ENCODE peak calls at places on chromosomes 3 and 15, in six cellular contexts. C is endodermal cell, W is OCI-LY7, R is psoas muscle, N is vagina, S is A549. K is an unnamed sample.
A peak's percentile ranks its signal among the peaks of the same experiment; 100 is the strongest.

GRCh38 chr3:154904328-154904727 is 175.8 kb upstream of the MME start:
- DNase-seq in N (no peak), C (peak; percentile 48), S (no peak), R (no peak), W (peak; percentile 66), K (peak; percentile 59)

GRCh38 chr3:156259896-156260788 is 139.8 kb downstream of the KCNAB1 start:
- DNase-seq in W (no peak), S (no peak), C (no peak), R (no peak), N (no peak), K (no peak)

GRCh38 chr3:194955979-194956696 is 270.5 kb downstream of the FAM43A start:
- DNase-seq in C (no peak), N (peak; percentile 74), R (no peak), W (no peak), S (no peak), K (no peak)

GRCh38 chr15:64842099-64842940 is 605 bp downstream of the PLEKHO2 start:
- DNase-seq in C (peak; percentile 64), S (peak; percentile 29), R (peak; percentile 65), W (peak; percentile 44), N (no peak), K (peak; percentile 46)

GRCh38 chr15:72197045-72197459 is 535 bp downstream of the GRAMD2A start:
- DNase-seq in C (peak; percentile 76), S (no peak), W (no peak), N (no peak), R (no peak), K (no peak)

GRCh38 chr15:91664224-91664836 is 189.2 kb upstream of the SLCO3A1 start:
- DNase-seq in W (no peak), C (no peak), S (no peak), R (no peak), N (no peak), K (no peak)

GRCh38 chr3:135853981-135854380 is 111.5 kb upstream of the PPP2R3A start:
- DNase-seq in S (no peak), C (no peak), N (no peak), W (no peak), R (no peak), K (no peak)

GRCh38 chr15:78092111-78093041 is at the start of gene SH2D7:
- DNase-seq in R (no peak), S (no peak), N (no peak), C (no peak), W (no peak), K (no peak)

GRCh38 chr3:134334231-134334900 is 39.9 kb downstream of the AMOTL2 start:
- DNase-seq in C (peak; percentile 68), R (no peak), N (no peak), S (no peak), W (no peak), K (no peak)

GRCh38 chr3:36992806-36993325 is at the start of gene EPM2AIP1:
- DNase-seq in C (peak; percentile 100), W (no peak), S (peak; percentile 100), N (peak; percentile 100), R (peak; percentile 98), K (no peak)
- TF ChIP-seq CTCF in C (peak; percentile 55), W (peak; percentile 54), S (no peak), N (no peak), R (peak; percentile 41), K (peak; percentile 4)

DNA sequence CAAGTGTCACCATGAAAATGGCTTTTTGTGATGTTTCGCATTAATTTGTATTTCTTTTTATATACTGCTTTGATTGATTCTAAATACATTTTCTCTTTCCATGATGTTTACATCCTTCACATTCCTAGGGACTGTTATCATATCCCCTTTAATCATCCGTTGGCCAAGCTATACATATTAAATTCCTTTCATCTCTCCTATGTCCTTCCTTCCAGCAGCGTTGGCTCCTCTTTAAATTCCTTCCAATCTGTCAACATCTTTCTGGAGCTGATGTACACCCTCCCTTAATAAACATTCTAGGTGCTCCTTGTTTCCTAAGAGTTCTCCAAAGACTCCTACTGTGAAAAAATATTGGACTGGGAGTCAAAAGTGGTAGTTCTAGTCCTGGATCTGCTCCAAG is 87.8 kb downstream of the IGF2BP2 start:
- DNase-seq in S (no peak), C (no peak), N (no peak), W (no peak), R (no peak), K (peak; percentile 60)
- H3K4me3 ChIP-seq in S (no peak overlapping the region), C (no peak overlapping the region), N (no peak overlapping the region), W (no peak overlapping the region), R (no peak overlapping the region), K (no peak overlapping the region)

DNA sequence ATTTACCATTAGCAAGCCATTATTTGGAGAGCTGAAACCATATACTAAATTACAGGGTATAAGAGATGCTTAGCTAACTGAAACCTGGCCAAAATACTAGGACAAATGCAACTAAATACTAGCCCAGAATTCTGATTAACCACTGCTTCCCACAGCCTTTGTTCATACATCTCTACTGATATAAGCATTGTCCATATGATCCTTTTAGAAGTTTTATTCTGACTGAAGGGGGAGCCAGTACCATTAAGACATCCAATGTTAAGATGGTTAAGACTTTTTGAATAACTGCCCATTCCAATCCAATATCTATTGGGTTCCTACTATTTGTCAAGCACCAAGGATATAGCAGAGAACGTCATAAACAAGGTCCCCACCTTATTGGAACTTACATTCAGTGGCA is 421.3 kb downstream of the FOXP1 start:
- DNase-seq in W (no peak), N (no peak), S (no peak), C (no peak), R (no peak), K (no peak)
- TF ChIP-seq CTCF in W (peak; percentile 50), N (no peak), S (no peak), C (no peak), R (no peak), K (no peak)

DNA sequence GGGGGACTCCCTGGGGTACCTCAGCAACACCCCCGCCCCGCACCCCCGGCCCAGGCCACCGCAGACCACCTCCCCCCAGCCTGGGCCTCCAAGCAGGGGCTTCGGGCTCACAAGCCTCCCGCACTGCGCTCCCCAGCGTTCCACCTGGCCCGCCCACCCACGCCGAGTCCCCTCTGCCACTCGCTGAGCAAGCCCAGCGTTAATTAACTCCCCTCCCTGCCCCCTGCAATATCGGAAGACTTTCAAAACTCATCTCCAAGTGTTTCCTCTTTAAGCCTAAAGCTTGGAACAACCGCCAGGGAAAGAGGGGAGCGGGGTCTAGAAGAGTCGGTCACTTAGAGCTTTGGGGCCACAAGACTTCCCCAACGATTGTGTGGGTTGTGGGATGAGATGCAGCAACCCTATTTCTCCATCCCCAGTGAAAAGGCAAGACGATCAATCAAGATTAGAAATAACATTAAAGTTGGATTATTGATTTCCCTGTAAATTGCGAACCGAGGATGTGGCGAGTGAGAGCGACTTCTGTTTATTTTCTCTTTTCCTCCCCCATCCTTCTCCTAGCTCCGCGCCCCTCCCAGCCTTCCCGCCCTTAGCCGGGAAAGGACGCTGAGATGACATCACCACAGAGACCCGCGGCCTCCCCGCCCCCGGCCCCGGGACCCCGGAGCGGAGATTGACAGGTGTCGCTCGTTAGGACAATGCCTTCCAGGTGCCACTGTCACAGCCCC is 30.2 kb downstream of the NR2F2 start:
- DNase-seq in N (no peak), C (peak; percentile 90), W (no peak), S (no peak), R (no peak), K (no peak)
- H3K4me3 ChIP-seq in N (peak overlapping the region; percentile 49), C (peak overlapping the region; percentile 75), W (no peak overlapping the region), S (no peak overlapping the region), R (peak overlapping the region; percentile 56), K (peak overlapping the region; percentile 53)

DNA sequence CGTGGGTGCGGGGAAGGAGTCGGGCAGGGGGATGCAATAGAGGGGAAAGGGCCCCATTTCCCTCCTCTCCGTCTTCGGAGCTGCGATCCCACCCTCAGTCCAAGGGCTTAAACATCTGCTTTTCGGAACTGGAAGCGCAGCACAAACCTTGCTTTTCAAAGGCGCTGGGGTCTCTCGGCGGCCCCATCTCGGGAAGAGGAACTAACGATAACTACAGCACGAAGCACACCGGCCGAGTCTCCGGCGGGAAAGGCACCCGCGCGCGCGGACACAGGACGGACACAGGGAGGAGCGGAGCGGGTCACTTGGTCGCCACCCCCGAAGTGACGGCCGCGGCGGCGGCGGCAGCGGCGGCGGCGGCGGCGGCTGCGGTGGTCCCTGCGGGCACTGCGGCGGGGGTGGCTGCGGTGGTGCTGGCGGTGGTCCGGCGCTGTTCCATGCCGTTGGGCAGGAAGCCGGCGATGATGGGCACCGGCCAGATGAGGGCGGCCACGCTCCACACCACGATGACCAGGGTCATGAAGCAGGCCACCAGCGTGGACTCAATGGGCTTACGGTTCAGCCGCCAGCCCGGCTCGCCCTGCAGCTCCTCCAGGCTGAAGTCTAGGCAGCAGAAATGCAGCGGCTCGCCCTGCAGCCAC is 1.1 kb downstream of the TMEM158 start:
- DNase-seq in R (peak; percentile 90), S (peak; percentile 50), N (no peak), W (no peak), C (peak; percentile 95), K (peak; percentile 71)
- TF ChIP-seq CTCF in R (peak; percentile 56), S (peak; percentile 61), N (peak; percentile 28), W (no peak), C (peak; percentile 84), K (peak; percentile 38)

GRCh38 chr3:51397389-51397788 is 6.3 kb downstream of the RBM15B start:
- DNase-seq in W (no peak), S (no peak), N (peak; percentile 43), R (no peak), C (no peak), K (no peak)

GRCh38 chr3:51401639-51402166 is 10.6 kb downstream of the RBM15B start:
- DNase-seq in N (no peak), R (no peak), W (no peak), C (no peak), S (no peak), K (no peak)

GRCh38 chr3:51398595-51399310 is 7.7 kb downstream of the RBM15B start:
- DNase-seq in W (no peak), C (no peak), N (peak; percentile 31), R (no peak), S (no peak), K (no peak)

GRCh38 chr3:51403675-51404074 is 12.6 kb downstream of the RBM15B start:
- DNase-seq in S (no peak), N (no peak), R (no peak), C (no peak), W (no peak), K (no peak)

GRCh38 chr3:51400169-51400568 is 9.1 kb downstream of the RBM15B start:
- DNase-seq in N (no peak), C (no peak), W (no peak), R (no peak), S (no peak), K (no peak)
- H3K4me3 ChIP-seq in N (no peak overlapping the region), C (no peak overlapping the region), W (no peak overlapping the region), R (no peak overlapping the region), S (no peak overlapping the region), K (no peak overlapping the region)

GRCh38 chr15:31964586-31965307 is 65.6 kb upstream of the CHRNA7 start:
- DNase-seq in R (no peak), C (no peak), N (no peak), W (no peak), S (no peak), K (no peak)
- TF ChIP-seq CTCF in R (no peak), C (no peak), N (no peak), W (peak; percentile 24), S (peak; percentile 13), K (no peak)